ENCODE peak calls at places on chromosomes 11 and 22, in six cellular contexts. One of them, this sample, is unnamed. For H3K4me1, the result is how much of the 10 kb centered on the place peaks cover.

GRCh38 chr11:100442017-100442416 is 245.1 kb upstream of the ARHGAP42 start:
- DNase-seq in heart right ventricle: no peak
- DNase-seq in thyroid gland: no peak
- DNase-seq in small intestine: no peak
- DNase-seq in right atrium auricular region: no peak
- DNase-seq in Peyer's patch: no peak
- DNase-seq in this sample: no peak

GRCh38 chr11:121418625-121419114 is 33.4 kb upstream of the SORL1 start:
- DNase-seq in small intestine: peak
- DNase-seq in heart right ventricle: peak
- DNase-seq in thyroid gland: no peak
- DNase-seq in right atrium auricular region: no peak
- DNase-seq in Peyer's patch: peak
- DNase-seq in this sample: peak

GRCh38 chr11:125591659-125592304 is 870 bp upstream of the STT3A start:
- DNase-seq in Peyer's patch: peak
- DNase-seq in heart right ventricle: peak
- DNase-seq in small intestine: peak
- DNase-seq in thyroid gland: peak
- DNase-seq in right atrium auricular region: no peak
- DNase-seq in this sample: peak

GRCh38 chr11:68658661-68659060 is 25.7 kb upstream of the GAL start:
- DNase-seq in small intestine: no peak
- DNase-seq in thyroid gland: peak
- DNase-seq in Peyer's patch: no peak
- DNase-seq in right atrium auricular region: no peak
- DNase-seq in heart right ventricle: no peak
- DNase-seq in this sample: no peak

GRCh38 chr11:10413268-10413667 is 41.8 kb upstream of the AMPD3 start:
- DNase-seq in small intestine: peak
- DNase-seq in heart right ventricle: peak
- DNase-seq in Peyer's patch: peak
- DNase-seq in thyroid gland: no peak
- DNase-seq in right atrium auricular region: peak
- DNase-seq in this sample: no peak

GRCh38 chr11:69201048-69201365 is 45.3 kb downstream of the SMIM38 start:
- DNase-seq in Peyer's patch: no peak
- DNase-seq in right atrium auricular region: no peak
- DNase-seq in heart right ventricle: no peak
- DNase-seq in thyroid gland: no peak
- DNase-seq in small intestine: no peak
- DNase-seq in this sample: no peak

GRCh38 chr11:9609841-9610240 is 36.4 kb downstream of the WEE1 start:
- DNase-seq in heart right ventricle: no peak
- DNase-seq in right atrium auricular region: no peak
- DNase-seq in small intestine: no peak
- DNase-seq in Peyer's patch: no peak
- DNase-seq in thyroid gland: no peak
- DNase-seq in this sample: no peak

GRCh38 chr22:44440224-44441160 is 57.5 kb downstream of the RTL6 start:
- DNase-seq in right atrium auricular region: no peak
- DNase-seq in thyroid gland: no peak
- DNase-seq in heart right ventricle: no peak
- DNase-seq in Peyer's patch: peak
- DNase-seq in small intestine: no peak
- DNase-seq in this sample: no peak

GRCh38 chr22:30286813-30287625 is 2.3 kb downstream of the CASTOR1 start:
- DNase-seq in heart right ventricle: peak
- DNase-seq in Peyer's patch: peak
- DNase-seq in thyroid gland: peak
- DNase-seq in right atrium auricular region: no peak
- DNase-seq in small intestine: peak
- DNase-seq in this sample: peak

GRCh38 chr22:21712751-21713427 is 22.7 kb downstream of the YPEL1 start:
- DNase-seq in right atrium auricular region: peak
- DNase-seq in Peyer's patch: peak
- DNase-seq in heart right ventricle: peak
- DNase-seq in thyroid gland: peak
- DNase-seq in small intestine: peak
- DNase-seq in this sample: peak

GRCh38 chr11:63909621-63910506 is 7.1 kb downstream of the RCOR2 start:
- DNase-seq in right atrium auricular region: no peak
- DNase-seq in heart right ventricle: no peak
- DNase-seq in small intestine: no peak
- DNase-seq in thyroid gland: no peak
- DNase-seq in Peyer's patch: no peak
- DNase-seq in this sample: no peak

GRCh38 chr11:120244476-120244875 is 4.5 kb downstream of the POU2F3 start:
- DNase-seq in right atrium auricular region: no peak
- DNase-seq in heart right ventricle: no peak
- DNase-seq in small intestine: no peak
- DNase-seq in thyroid gland: no peak
- DNase-seq in Peyer's patch: no peak
- DNase-seq in this sample: no peak

GRCh38 chr11:131957891-131958290 is 587.5 kb downstream of the NTM start:
- DNase-seq in Peyer's patch: no peak
- DNase-seq in small intestine: no peak
- DNase-seq in thyroid gland: no peak
- DNase-seq in heart right ventricle: no peak
- DNase-seq in right atrium auricular region: no peak
- DNase-seq in this sample: no peak

GRCh38 chr11:67252831-67253239 is 13.4 kb upstream of the GRK2 start:
- DNase-seq in right atrium auricular region: no peak
- DNase-seq in thyroid gland: peak
- DNase-seq in small intestine: peak
- DNase-seq in heart right ventricle: peak
- DNase-seq in Peyer's patch: peak
- DNase-seq in this sample: no peak

GRCh38 chr22:40560551-40560950 is 76.0 kb downstream of the MRTFA start:
- DNase-seq in thyroid gland: no peak
- DNase-seq in right atrium auricular region: no peak
- DNase-seq in Peyer's patch: no peak
- DNase-seq in small intestine: no peak
- DNase-seq in heart right ventricle: no peak
- DNase-seq in this sample: no peak

GRCh38 chr22:16973591-16974297 is 34.3 kb downstream of the GAB4 start:
- DNase-seq in right atrium auricular region: no peak
- DNase-seq in Peyer's patch: no peak
- DNase-seq in thyroid gland: no peak
- DNase-seq in small intestine: no peak
- DNase-seq in heart right ventricle: no peak
- DNase-seq in this sample: peak

GRCh38 chr11:76891285-76891684 is 30.6 kb downstream of the ACER3 start:
- DNase-seq in Peyer's patch: no peak
- DNase-seq in right atrium auricular region: no peak
- DNase-seq in small intestine: peak
- DNase-seq in heart right ventricle: no peak
- DNase-seq in thyroid gland: no peak
- DNase-seq in this sample: no peak

GRCh38 chr11:124934862-124935547 is 842 bp downstream of the HEPACAM start:
- DNase-seq in heart right ventricle: no peak
- DNase-seq in thyroid gland: no peak
- DNase-seq in right atrium auricular region: no peak
- DNase-seq in Peyer's patch: no peak
- DNase-seq in small intestine: no peak
- DNase-seq in this sample: no peak

GRCh38 chr11:64849600-64850356 is 5.3 kb upstream of the CDC42BPG start:
- DNase-seq in right atrium auricular region: no peak
- DNase-seq in heart right ventricle: peak
- DNase-seq in small intestine: no peak
- DNase-seq in Peyer's patch: no peak
- DNase-seq in thyroid gland: no peak
- DNase-seq in this sample: no peak

GRCh38 chr11:41522899-41523672 is 63.6 kb upstream of the LRRC4C start:
- DNase-seq in right atrium auricular region: no peak
- DNase-seq in Peyer's patch: no peak
- DNase-seq in thyroid gland: no peak
- DNase-seq in heart right ventricle: no peak
- DNase-seq in small intestine: no peak
- DNase-seq in this sample: no peak

DNA sequence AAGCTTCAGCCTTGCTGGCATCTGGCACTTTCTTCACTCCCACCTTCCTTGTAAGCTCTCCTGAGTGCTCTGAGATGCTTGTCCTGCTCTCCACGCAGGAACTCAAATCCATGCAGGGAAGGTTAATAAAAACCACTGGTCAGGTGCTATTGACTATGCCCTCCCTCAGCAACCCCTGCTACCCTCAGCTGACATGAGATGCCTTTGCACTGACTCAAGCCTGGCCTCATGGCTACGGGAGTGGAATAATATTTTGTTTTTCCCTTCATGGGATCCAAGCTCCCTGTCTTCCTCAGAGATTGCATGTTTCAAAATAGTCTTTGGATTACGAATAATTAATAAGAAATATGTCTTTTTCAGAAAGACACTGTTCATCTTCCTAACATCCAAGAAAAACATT is 31.7 kb upstream of the ABCC8 start:
- DNase-seq in thyroid gland: no peak
- DNase-seq in heart right ventricle: no peak
- DNase-seq in Peyer's patch: no peak
- DNase-seq in right atrium auricular region: no peak
- DNase-seq in small intestine: no peak
- DNase-seq in this sample: no peak
- H3K4me3 ChIP-seq in thyroid gland: no peak
- H3K4me3 ChIP-seq in heart right ventricle: no peak
- H3K4me3 ChIP-seq in Peyer's patch: no peak
- H3K4me3 ChIP-seq in right atrium auricular region: no peak
- H3K4me3 ChIP-seq in small intestine: no peak
- H3K4me3 ChIP-seq in this sample: no peak

GRCh38 chr11:134552749-134553148 is 140.7 kb upstream of the B3GAT1 start:
- DNase-seq in right atrium auricular region: no peak
- DNase-seq in small intestine: no peak
- DNase-seq in heart right ventricle: peak
- DNase-seq in Peyer's patch: no peak
- DNase-seq in thyroid gland: no peak
- DNase-seq in this sample: no peak
- H3K4me1 ChIP-seq in right atrium auricular region: under half
- H3K4me1 ChIP-seq in small intestine: under half
- H3K4me1 ChIP-seq in heart right ventricle: under half
- H3K4me1 ChIP-seq in Peyer's patch: under half
- H3K4me1 ChIP-seq in thyroid gland: under half
- H3K4me1 ChIP-seq in this sample: under half

GRCh38 chr22:27810566-27810965 is 9.0 kb upstream of the MN1 start:
- DNase-seq in heart right ventricle: peak
- DNase-seq in thyroid gland: peak
- DNase-seq in small intestine: no peak
- DNase-seq in Peyer's patch: peak
- DNase-seq in right atrium auricular region: peak
- DNase-seq in this sample: no peak
- H3K4me3 ChIP-seq in heart right ventricle: no peak
- H3K4me3 ChIP-seq in thyroid gland: no peak
- H3K4me3 ChIP-seq in small intestine: no peak
- H3K4me3 ChIP-seq in Peyer's patch: no peak
- H3K4me3 ChIP-seq in right atrium auricular region: no peak
- H3K4me3 ChIP-seq in this sample: no peak

DNA sequence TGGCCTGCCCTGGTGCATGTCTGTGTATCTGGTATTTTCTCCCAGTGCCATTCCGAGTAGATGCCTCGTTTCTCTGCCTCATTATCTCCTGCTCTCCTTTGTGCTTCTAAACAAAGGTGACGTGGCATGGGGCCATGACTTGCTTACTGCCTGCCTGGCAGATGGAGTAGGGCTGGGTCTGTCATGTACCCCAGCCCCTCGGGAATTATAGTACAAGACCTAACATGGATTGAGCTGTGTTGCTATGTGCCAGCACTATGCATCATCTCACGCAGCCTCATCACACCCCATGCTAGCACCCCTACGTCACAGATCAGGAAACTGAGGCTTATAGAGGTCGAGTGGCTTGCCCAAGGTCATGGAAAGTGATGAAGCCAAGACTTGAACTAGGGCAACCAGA is 88.1 kb downstream of the GALNT18 start:
- DNase-seq in Peyer's patch: no peak
- DNase-seq in heart right ventricle: no peak
- DNase-seq in small intestine: no peak
- DNase-seq in thyroid gland: no peak
- DNase-seq in right atrium auricular region: no peak
- DNase-seq in this sample: no peak
- H3K4me1 ChIP-seq in Peyer's patch: under half
- H3K4me1 ChIP-seq in heart right ventricle: under half
- H3K4me1 ChIP-seq in small intestine: under half
- H3K4me1 ChIP-seq in thyroid gland: under half
- H3K4me1 ChIP-seq in right atrium auricular region: half or more
- H3K4me1 ChIP-seq in this sample: under half

DNA sequence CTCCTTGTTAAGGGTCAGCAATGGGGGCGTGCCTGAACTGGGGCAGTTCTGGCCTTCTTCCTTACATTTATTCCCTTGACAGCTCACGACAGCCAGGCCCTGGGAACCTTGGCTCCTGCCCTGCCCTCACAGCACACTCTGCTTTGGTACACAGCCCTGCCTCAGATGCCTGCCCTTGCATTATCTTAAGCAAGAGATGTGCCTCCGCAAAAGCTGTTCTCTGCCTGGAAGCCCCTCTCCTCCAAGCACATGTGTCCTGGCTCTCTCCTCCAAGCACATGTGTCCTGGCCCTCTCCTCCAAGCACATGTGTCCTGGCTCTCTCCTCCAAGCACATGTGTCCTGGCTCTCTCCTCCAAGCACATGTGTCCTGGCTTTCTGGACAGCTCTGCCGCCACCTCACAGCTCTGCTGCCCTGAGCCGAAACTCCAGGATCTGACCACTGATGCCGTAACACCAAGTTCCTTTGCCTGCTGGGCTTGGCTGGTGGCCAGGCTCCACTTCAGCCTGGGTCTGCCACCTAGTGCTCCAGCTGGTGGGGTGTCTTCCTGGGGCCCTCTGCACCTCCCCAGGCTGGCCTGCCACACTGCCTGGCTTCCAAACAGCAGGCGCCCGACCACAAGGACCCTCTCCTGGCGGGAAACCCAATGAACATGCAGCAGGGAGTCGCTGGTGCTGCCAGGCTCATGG is 53.1 kb downstream of the SCUBE1 start:
- DNase-seq in thyroid gland: peak
- DNase-seq in small intestine: no peak
- DNase-seq in right atrium auricular region: no peak
- DNase-seq in Peyer's patch: peak
- DNase-seq in heart right ventricle: no peak
- DNase-seq in this sample: peak
- H3K4me3 ChIP-seq in thyroid gland: no peak
- H3K4me3 ChIP-seq in small intestine: no peak
- H3K4me3 ChIP-seq in right atrium auricular region: no peak
- H3K4me3 ChIP-seq in Peyer's patch: peak
- H3K4me3 ChIP-seq in heart right ventricle: peak
- H3K4me3 ChIP-seq in this sample: no peak

This sample was measured in lung.